ENCODE peak calls at places on chromosome 4, in six cellular contexts. E is breast epithelium, U is body of pancreas, L is suprapubic skin, A is GM12892, H is adrenal gland. I is an unnamed sample.

GRCh38 chr4:111475001-111475400 is 670.3 kb upstream of the FAM241A start:
- DNase-seq in E (no peak), U (peak), L (no peak), A (no peak), H (no peak), I (no peak)

GRCh38 chr4:83906561-83906960 is 370.7 kb downstream of the GPAT3 start:
- DNase-seq in E (no peak), U (no peak), L (no peak), A (no peak), H (no peak), I (no peak)

GRCh38 chr4:74189331-74190043 is 31.6 kb downstream of the MTHFD2L start:
- DNase-seq in E (no peak), U (no peak), L (no peak), A (no peak), H (no peak), I (no peak)

GRCh38 chr4:1204828-1205591 is 32.6 kb upstream of the SPON2 start:
- DNase-seq in E (peak), U (peak), L (peak), A (no peak), H (no peak), I (peak)

GRCh38 chr4:102780476-102781144 is 19.8 kb upstream of the MANBA start:
- DNase-seq in E (no peak), U (no peak), L (no peak), A (no peak), H (no peak), I (no peak)

GRCh38 chr4:101199507-101200285 is 147.6 kb downstream of the PPP3CA start:
- DNase-seq in E (no peak), U (no peak), L (no peak), A (no peak), H (no peak), I (no peak)

GRCh38 chr4:76984127-76984526 is 34.6 kb downstream of the SEPTIN11 start:
- DNase-seq in E (no peak), U (no peak), L (no peak), A (no peak), H (no peak), I (no peak)

GRCh38 chr4:146243141-146243882 is 29.0 kb downstream of the REELD1 start:
- DNase-seq in E (no peak), U (no peak), L (no peak), A (peak), H (peak), I (no peak)

GRCh38 chr4:15649914-15650545 is 5.1 kb downstream of the FBXL5 start:
- DNase-seq in E (no peak), U (peak), L (no peak), A (no peak), H (peak), I (no peak)

GRCh38 chr4:41619161-41619560 is 81.2 kb downstream of the LIMCH1 start:
- DNase-seq in E (no peak), U (no peak), L (no peak), A (no peak), H (no peak), I (no peak)

GRCh38 chr4:89196745-89197144 is 85.4 kb downstream of the TIGD2 start:
- DNase-seq in E (no peak), U (peak), L (no peak), A (no peak), H (no peak), I (no peak)

GRCh38 chr4:94451669-94452475 is at the start of gene PDLIM5:
- DNase-seq in E (peak), U (peak), L (peak), A (peak), H (peak), I (peak)
- TF ChIP-seq POLR2A in E (peak), U (peak), L (peak), A (peak), H (peak), I (peak)

GRCh38 chr4:57110635-57111546 is 706 bp upstream of the IGFBP7 start:
- DNase-seq in E (no peak), U (peak), L (no peak), A (peak), H (no peak), I (no peak)

GRCh38 chr4:57113870-57114269 is 3.7 kb upstream of the IGFBP7 start:
- DNase-seq in E (no peak), U (no peak), L (no peak), A (no peak), H (no peak), I (no peak)

GRCh38 chr4:57109530-57109846 is 697 bp downstream of the IGFBP7 start:
- DNase-seq in E (no peak), U (no peak), L (no peak), A (no peak), H (no peak), I (no peak)

GRCh38 chr4:57114973-57115372 is 4.8 kb upstream of the IGFBP7 start:
- DNase-seq in E (no peak), U (no peak), L (no peak), A (no peak), H (no peak), I (no peak)

DNA sequence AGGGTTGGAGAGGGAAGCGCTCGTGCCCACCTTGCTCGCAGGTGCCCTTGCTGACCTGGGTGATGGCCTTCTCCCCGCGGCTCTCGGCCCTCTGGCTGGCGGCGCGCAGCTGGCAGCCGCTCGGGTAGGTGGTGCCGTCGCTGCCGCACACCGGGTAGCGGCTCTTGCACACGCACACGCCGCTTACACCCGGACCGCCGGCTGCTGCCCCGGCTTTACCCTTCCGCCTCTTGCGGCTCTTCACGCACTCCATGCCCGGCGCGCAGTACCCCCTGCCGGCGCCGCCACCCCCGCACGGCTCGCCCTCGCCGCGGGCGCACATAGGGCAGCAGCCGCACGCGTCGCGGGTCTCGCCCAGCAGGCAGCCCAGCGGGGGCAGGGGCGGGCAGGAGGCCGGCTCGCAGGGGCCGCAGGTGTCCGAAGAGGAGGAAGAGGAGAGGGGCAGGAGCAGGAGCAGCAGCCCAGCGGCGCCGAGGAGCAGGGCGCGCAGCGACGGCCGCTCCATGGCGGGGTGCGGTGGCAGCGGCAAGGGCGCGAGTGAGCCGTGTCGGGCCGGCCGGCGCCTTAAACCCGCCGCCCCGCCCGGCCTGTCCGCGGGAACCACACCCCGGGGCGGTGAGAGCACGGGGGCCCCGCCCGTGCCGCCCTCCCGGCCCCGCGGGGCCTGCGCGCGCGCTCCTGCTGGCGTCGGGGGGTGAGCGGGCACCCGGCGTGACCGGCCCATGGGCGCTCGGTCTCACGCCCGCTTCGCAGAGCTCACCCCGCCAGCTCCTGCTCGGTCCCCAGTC is at the start of gene IGFBP7:
- DNase-seq in E (no peak), U (peak), L (peak), A (peak), H (peak), I (no peak)
- TF ChIP-seq POLR2A in E (no peak), U (peak), L (peak), A (no peak), H (peak), I (peak)

GRCh38 chr4:86981789-86982188 is 47.0 kb downstream of the AFF1 start:
- DNase-seq in E (no peak), U (no peak), L (no peak), A (no peak), H (no peak), I (no peak)
- TF ChIP-seq POLR2A in E (no peak), U (no peak), L (no peak), A (no peak), H (no peak), I (no peak)

DNA sequence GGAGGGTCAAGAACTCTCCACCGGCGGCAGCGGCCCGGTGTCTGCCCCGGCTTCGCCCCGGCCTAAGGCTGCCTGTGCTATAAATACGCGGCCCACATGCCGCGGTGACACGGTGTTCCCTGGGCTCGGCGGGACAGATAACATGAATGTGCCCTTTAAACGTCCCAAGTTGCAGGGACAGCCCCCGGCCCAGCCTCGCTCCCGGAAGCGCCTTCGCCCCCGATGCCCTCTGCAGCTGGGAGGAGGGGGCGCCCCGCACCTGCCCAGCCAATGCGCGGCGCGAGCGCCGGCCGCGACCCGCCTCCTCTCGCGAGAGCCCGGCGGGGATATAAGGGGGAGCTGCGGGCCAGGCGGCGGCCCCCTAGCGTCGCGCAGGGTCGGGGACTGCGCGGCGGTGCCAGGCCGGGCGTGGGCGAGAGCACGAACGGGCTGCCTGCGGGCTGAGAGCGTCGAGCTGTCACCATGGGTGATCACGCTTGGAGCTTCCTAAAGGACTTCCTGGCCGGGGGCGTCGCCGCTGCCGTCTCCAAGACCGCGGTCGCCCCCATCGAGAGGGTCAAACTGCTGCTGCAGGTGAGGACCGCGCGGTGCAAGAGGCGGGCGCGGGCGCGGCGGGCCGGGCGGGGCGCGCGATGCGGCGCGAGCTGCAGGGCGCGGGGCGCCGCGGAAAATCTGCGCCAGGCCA is at the start of gene SLC25A4:
- DNase-seq in E (peak), U (peak), L (peak), A (peak), H (peak), I (no peak)
- TF ChIP-seq POLR2A in E (no peak), U (peak), L (peak), A (peak), H (peak), I (no peak)

DNA sequence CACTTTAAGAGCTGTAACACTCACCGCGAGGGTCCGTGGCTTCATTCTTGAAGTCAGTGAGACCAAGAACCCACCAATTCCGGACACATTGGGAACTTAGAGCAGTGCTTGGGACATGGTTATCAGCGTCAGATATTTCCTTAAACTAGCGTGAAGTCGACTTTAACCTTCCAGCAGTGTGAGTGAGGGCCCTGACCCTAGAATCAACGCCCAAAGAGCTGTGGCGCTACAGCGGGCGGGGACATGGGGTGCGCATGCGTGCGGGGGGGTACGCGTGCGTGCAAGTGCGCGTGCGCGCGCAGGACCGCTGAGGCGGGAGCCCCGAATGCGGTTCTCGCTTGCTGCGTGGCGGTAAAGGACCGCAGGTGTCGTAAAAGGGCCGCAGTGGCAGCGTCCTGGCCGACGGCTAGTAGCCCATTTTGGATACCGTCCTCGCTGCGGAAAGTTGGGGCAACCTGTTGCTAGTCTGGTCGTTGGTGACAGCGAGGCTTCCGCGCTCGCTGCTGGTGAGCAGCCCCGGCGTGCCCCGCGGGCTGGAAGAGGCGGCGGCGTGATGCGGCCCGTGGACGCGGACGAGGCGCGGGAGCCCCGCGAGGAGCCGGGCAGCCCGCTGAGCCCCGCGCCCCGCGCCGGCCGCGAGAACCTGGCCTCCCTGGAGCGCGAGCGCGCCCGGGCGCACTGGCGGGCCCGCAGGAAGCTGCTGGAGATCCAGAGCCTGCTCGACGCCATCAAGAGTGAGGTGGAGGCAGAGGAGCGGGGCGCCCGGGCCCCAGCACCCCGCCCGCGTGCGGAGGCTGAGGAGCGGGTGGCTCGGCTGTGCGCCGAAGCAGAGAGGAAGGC is 19.8 kb upstream of the S100P start:
- DNase-seq in E (peak), U (peak), L (peak), A (peak), H (peak), I (peak)
- TF ChIP-seq POLR2A in E (no peak), U (peak), L (peak), A (peak), H (peak), I (no peak)

GRCh38 chr4:70177117-70177516 is 18.4 kb upstream of the ODAM start:
- DNase-seq in E (no peak), U (no peak), L (no peak), A (no peak), H (no peak), I (no peak)
- TF ChIP-seq POLR2A in E (no peak), U (no peak), L (no peak), A (no peak), H (no peak), I (no peak)

GRCh38 chr4:168496834-168497233 is at the start of gene PALLD:
- DNase-seq in E (no peak), U (no peak), L (no peak), A (no peak), H (no peak), I (no peak)
- TF ChIP-seq POLR2A in E (no peak), U (no peak), L (no peak), A (no peak), H (no peak), I (no peak)

GRCh38 chr4:182917182-182918043 is at the start of gene DCTD:
- DNase-seq in E (peak), U (peak), L (peak), A (peak), H (peak), I (no peak)
- TF ChIP-seq POLR2A in E (no peak), U (peak), L (peak), A (peak), H (peak), I (peak)

I was measured in vagina.